ENCODE peak calls at places on chromosome 21, in seven cellular contexts. J, V, T, L, M, K and Y are unnamed samples.

GRCh38 chr21:29145354-29145782 is 14.9 kb downstream of the MAP3K7CL start:
- DNase-seq in J (no peak), V (no peak), T (peak; percentile 97), L (peak; percentile 73), M (peak; percentile 37), K (no peak), Y (peak; percentile 27)

GRCh38 chr21:18460979-18461378 is 57.4 kb upstream of the TMPRSS15 start:
- DNase-seq in J (no peak), V (no peak), T (no peak), L (no peak), M (no peak), K (no peak), Y (no peak)

GRCh38 chr21:42790520-42790919 is 88.8 kb downstream of the WDR4 start:
- DNase-seq in J (no peak), V (no peak), T (no peak), L (no peak), M (no peak), K (no peak), Y (no peak)

GRCh38 chr21:42320791-42321190 is 5.6 kb upstream of the TFF3 start:
- DNase-seq in J (no peak), V (no peak), T (no peak), L (no peak), M (no peak), K (no peak), Y (no peak)

GRCh38 chr21:14737922-14738321 is 191.8 kb upstream of the SAMSN1 start:
- DNase-seq in J (peak; percentile 21), V (peak; percentile 23), T (peak; percentile 83), L (no peak), M (peak; percentile 34), K (no peak), Y (no peak)

GRCh38 chr21:37367301-37367757 is 756 bp downstream of the DYRK1A start:
- DNase-seq in J (peak; percentile 28), V (no peak), T (no peak), L (no peak), M (no peak), K (no peak), Y (no peak)

GRCh38 chr21:29237110-29238051 is 61.3 kb upstream of the BACH1 start:
- DNase-seq in J (no peak), V (no peak), T (no peak), L (no peak), M (peak; percentile 17), K (no peak), Y (peak; percentile 46)

GRCh38 chr21:33444499-33444898 is 35.3 kb downstream of the TMEM50B start:
- DNase-seq in J (no peak), V (no peak), T (no peak), L (no peak), M (no peak), K (peak; percentile 66), Y (no peak)

GRCh38 chr21:39961251-39961650 is 94.0 kb downstream of the PCP4 start:
- DNase-seq in J (no peak), V (no peak), T (no peak), L (no peak), M (no peak), K (no peak), Y (no peak)

GRCh38 chr21:42495765-42496119 is 282 bp downstream of the RSPH1 start:
- DNase-seq in J (no peak), V (no peak), T (peak; percentile 16), L (no peak), M (no peak), K (no peak), Y (no peak)

GRCh38 chr21:15210235-15210678 is 145.5 kb upstream of the NRIP1 start:
- DNase-seq in J (no peak), V (no peak), T (peak; percentile 94), L (no peak), M (no peak), K (peak; percentile 85), Y (peak; percentile 79)

GRCh38 chr21:44443891-44444285 is 11.4 kb upstream of the LRRC3 start:
- DNase-seq in J (no peak), V (no peak), T (no peak), L (no peak), M (no peak), K (peak; percentile 30), Y (peak; percentile 54)

GRCh38 chr21:33059319-33059894 is 10.5 kb upstream of the OLIG1 start:
- DNase-seq in J (no peak), V (no peak), T (no peak), L (no peak), M (no peak), K (no peak), Y (no peak)

GRCh38 chr21:38351961-38352521 is 95.2 kb downstream of the KCNJ15 start:
- DNase-seq in J (no peak), V (no peak), T (peak; percentile 67), L (peak; percentile 67), M (no peak), K (no peak), Y (no peak)

GRCh38 chr21:42389449-42389835 is 6.4 kb downstream of the TMPRSS3 start:
- DNase-seq in J (no peak), V (no peak), T (peak; percentile 80), L (no peak), M (no peak), K (no peak), Y (no peak)

GRCh38 chr21:33434770-33435360 is 31.7 kb downstream of the IFNGR2 start:
- DNase-seq in J (no peak), V (no peak), T (peak; percentile 93), L (peak; percentile 69), M (peak; percentile 20), K (peak; percentile 24), Y (no peak)

GRCh38 chr21:30348506-30348905 is at the start of gene KRTAP23-1:
- DNase-seq in J (no peak), V (no peak), T (no peak), L (no peak), M (no peak), K (no peak), Y (no peak)

GRCh38 chr21:43866659-43867331 is 1.8 kb downstream of the AGPAT3 start:
- DNase-seq in J (no peak), V (no peak), T (peak; percentile 46), L (no peak), M (no peak), K (no peak), Y (no peak)

GRCh38 chr21:16072692-16073091 is 342.9 kb downstream of the USP25 start:
- DNase-seq in J (no peak), V (no peak), T (peak; percentile 67), L (peak; percentile 68), M (no peak), K (no peak), Y (no peak)

GRCh38 chr21:25831300-25831699 is 96.5 kb downstream of the GABPA start:
- DNase-seq in J (no peak), V (no peak), T (no peak), L (no peak), M (no peak), K (no peak), Y (no peak)

GRCh38 chr21:17071093-17071492 is 441.8 kb upstream of the CXADR start:
- DNase-seq in J (no peak), V (no peak), T (no peak), L (no peak), M (no peak), K (no peak), Y (no peak)

GRCh38 chr21:36927718-36928117 is 38.8 kb downstream of the HLCS start:
- DNase-seq in J (peak; percentile 81), V (peak; percentile 49), T (peak; percentile 95), L (peak; percentile 89), M (peak; percentile 82), K (peak; percentile 73), Y (peak; percentile 80)

GRCh38 chr21:22993144-22993543 is 1994.9 kb downstream of the NCAM2 start:
- DNase-seq in J (no peak), V (no peak), T (no peak), L (no peak), M (no peak), K (no peak), Y (no peak)

GRCh38 chr21:44931137-44931500 is 8.7 kb upstream of the SLX9 start:
- DNase-seq in J (no peak), V (no peak), T (peak; percentile 77), L (no peak), M (no peak), K (peak; percentile 66), Y (peak; percentile 67)

GRCh38 chr21:29654203-29654602 is 285.6 kb downstream of the GRIK1 start:
- DNase-seq in J (no peak), V (no peak), T (no peak), L (no peak), M (no peak), K (no peak), Y (no peak)

GRCh38 chr21:46154155-46154954 is 1.0 kb downstream of the FTCD start:
- DNase-seq in J (peak; percentile 12), V (no peak), T (no peak), L (no peak), M (no peak), K (peak; percentile 36), Y (peak; percentile 62)

GRCh38 chr21:46151989-46152938 is 3.1 kb downstream of the FTCD start:
- DNase-seq in J (peak; percentile 13), V (no peak), T (no peak), L (no peak), M (no peak), K (no peak), Y (peak; percentile 14)

GRCh38 chr21:46151261-46151988 is 4.0 kb downstream of the FTCD start:
- DNase-seq in J (peak; percentile 18), V (no peak), T (no peak), L (no peak), M (no peak), K (peak; percentile 47), Y (peak; percentile 17)

GRCh38 chr21:46153259-46154154 is 1.9 kb downstream of the FTCD start:
- DNase-seq in J (peak; percentile 59), V (peak; percentile 33), T (peak; percentile 51), L (no peak), M (no peak), K (peak; percentile 57), Y (peak; percentile 20)

GRCh38 chr21:46152939-46153258 is 2.5 kb downstream of the FTCD start:
- DNase-seq in J (peak; percentile 18), V (no peak), T (no peak), L (no peak), M (no peak), K (no peak), Y (peak; percentile 4)
- H3K4me3 ChIP-seq in J (no peak overlapping the region), V (no peak overlapping the region), T (no peak overlapping the region), L (no peak overlapping the region), M (peak overlapping the region; percentile 36), K (peak overlapping the region; percentile 37), Y (no peak overlapping the region)

GRCh38 chr21:35593000-35593502 is 467.3 kb downstream of the SETD4 start:
- DNase-seq in J (no peak), V (no peak), T (peak; percentile 42), L (peak; percentile 38), M (no peak), K (no peak), Y (no peak)
- H3K27me3 ChIP-seq in J (no peaks in the 10 kb centered on the region), V (no peaks in the 10 kb centered on the region), T (no peaks in the 10 kb centered on the region), L (no peaks in the 10 kb centered on the region), M (no peaks in the 10 kb centered on the region), K (no peaks in the 10 kb centered on the region), Y (no peaks in the 10 kb centered on the region)

GRCh38 chr21:35850542-35851103 is 209.7 kb downstream of the SETD4 start:
- DNase-seq in J (no peak), V (no peak), T (no peak), L (no peak), M (no peak), K (no peak), Y (no peak)
- H3K9me3 ChIP-seq in J (no peaks in the 10 kb centered on the region), V (no peaks in the 10 kb centered on the region), T (no peaks in the 10 kb centered on the region), L (no peaks in the 10 kb centered on the region), M (no peaks in the 10 kb centered on the region), K (no peaks in the 10 kb centered on the region), Y (no peaks in the 10 kb centered on the region)

DNA sequence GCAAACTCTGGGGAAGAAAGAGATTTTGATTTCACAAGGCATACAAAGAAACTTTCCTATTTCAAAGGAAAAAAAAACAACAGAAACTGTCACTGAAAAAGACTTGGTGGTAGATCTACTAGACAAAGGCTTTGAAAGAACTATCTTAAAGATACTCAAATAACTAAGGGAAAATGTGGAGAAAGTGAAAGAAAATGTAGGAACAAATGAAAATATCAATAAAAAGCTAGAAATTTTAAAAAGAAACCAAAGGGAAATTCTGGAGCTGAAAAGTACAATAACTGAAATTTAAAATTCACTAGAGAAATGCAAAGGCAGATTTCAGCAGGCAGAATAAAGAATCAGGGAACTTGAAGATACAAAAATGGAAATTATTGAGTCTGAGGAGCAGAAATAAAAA is 6.2 kb downstream of the COL6A2 start:
- DNase-seq in J (no peak), V (no peak), T (no peak), L (no peak), M (no peak), K (no peak), Y (no peak)
- H3K4me3 ChIP-seq in J (no peak overlapping the region), V (no peak overlapping the region), T (no peak overlapping the region), L (no peak overlapping the region), M (no peak overlapping the region), K (no peak overlapping the region), Y (no peak overlapping the region)